ENCODE peak calls at places on chromosomes 7 and 10, in nine cellular contexts. U is stomach; C is tibial artery; M is CD8-positive, alpha-beta T cell; N is psoas muscle; L is endodermal cell; S is astrocyte; R is A549; J is IMR-90. V is an unnamed sample. For H3K4me1, the result is how much of the 10 kb centered on the place peaks cover.

GRCh38 chr7:150852371-150852905 is at the start of gene AOC1:
- DNase-seq in J (no peak), L (peak), N (no peak), M (no peak), R (no peak), U (peak), C (no peak), S (no peak), V (no peak)

GRCh38 chr7:135925205-135925604 is 52.0 kb downstream of the MTPN start:
- DNase-seq in L (no peak), C (no peak), R (no peak), J (peak), U (no peak), M (no peak), S (no peak), N (no peak), V (no peak)

GRCh38 chr10:35219292-35219691 is 92.6 kb downstream of the CREM start:
- DNase-seq in N (no peak), J (no peak), M (no peak), U (no peak), S (peak), C (no peak), R (no peak), L (no peak), V (no peak)

GRCh38 chr10:4062072-4062471 is 277.1 kb upstream of the KLF6 start:
- DNase-seq in C (no peak), R (no peak), J (no peak), N (no peak), S (peak), L (no peak), M (no peak), U (no peak), V (no peak)

GRCh38 chr10:11595395-11595692 is 16.1 kb downstream of the USP6NL start:
- DNase-seq in C (no peak), L (no peak), N (no peak), R (no peak), J (peak), S (peak), U (no peak), M (no peak), V (no peak)

GRCh38 chr7:20598479-20599419 is 16.7 kb upstream of the ABCB5 start:
- DNase-seq in C (no peak), R (peak), N (no peak), U (no peak), M (no peak), L (no peak), S (peak), J (peak), V (no peak)

GRCh38 chr10:131819241-131820072 is 81.4 kb upstream of the PPP2R2D start:
- DNase-seq in R (no peak), M (no peak), U (peak), J (no peak), L (peak), C (no peak), S (no peak), N (peak), V (no peak)

GRCh38 chr7:158583810-158584209 is 3.8 kb downstream of the PTPRN2 start:
- DNase-seq in C (no peak), J (no peak), N (no peak), M (no peak), R (no peak), L (no peak), U (no peak), S (no peak), V (no peak)

GRCh38 chr10:69470463-69471163 is 19.3 kb downstream of the TSPAN15 start:
- DNase-seq in J (no peak), R (no peak), N (no peak), L (no peak), C (no peak), S (no peak), M (no peak), U (no peak), V (no peak)

GRCh38 chr10:58704226-58705200 is 191.8 kb downstream of the BICC1 start:
- DNase-seq in J (peak), C (no peak), R (no peak), S (peak), M (no peak), N (no peak), L (no peak), U (no peak), V (no peak)

GRCh38 chr10:131803863-131804425 is 96.9 kb upstream of the PPP2R2D start:
- DNase-seq in N (no peak), L (peak), M (no peak), C (no peak), U (peak), S (no peak), R (no peak), J (no peak), V (no peak)

GRCh38 chr10:29749150-29749549 is 114.4 kb upstream of the SVIL start:
- DNase-seq in M (no peak), S (no peak), R (no peak), N (no peak), U (no peak), C (no peak), L (no peak), J (no peak), V (no peak)

GRCh38 chr7:116153050-116153449 is 57.3 kb upstream of the TES start:
- DNase-seq in N (no peak), U (no peak), R (no peak), M (no peak), S (no peak), L (no peak), J (no peak), C (no peak), V (no peak)

GRCh38 chr10:9625266-9625776 is 1392.4 kb upstream of the CELF2 start:
- DNase-seq in C (no peak), R (no peak), S (peak), M (no peak), N (no peak), J (peak), L (no peak), U (no peak), V (no peak)

GRCh38 chr10:112687647-112688046 is 240.6 kb downstream of the VTI1A start:
- DNase-seq in N (no peak), M (no peak), S (peak), R (no peak), U (no peak), C (peak), J (peak), L (no peak), V (no peak)

GRCh38 chr10:49593998-49594397 is 16.1 kb upstream of the SLC18A3 start:
- DNase-seq in J (no peak), L (no peak), C (no peak), M (no peak), U (no peak), S (no peak), R (no peak), N (no peak), V (no peak)

GRCh38 chr10:77846718-77847311 is 79.7 kb downstream of the DLG5 start:
- DNase-seq in L (peak), N (peak), C (peak), U (peak), S (peak), J (peak), R (peak), M (peak), V (peak)

GRCh38 chr7:39595102-39595620 is 28.2 kb upstream of the RALA start:
- DNase-seq in C (no peak), M (no peak), S (no peak), R (no peak), J (peak), N (no peak), L (no peak), U (no peak), V (no peak)

GRCh38 chr10:90944759-90945158 is 23.9 kb upstream of the ANKRD1 start:
- DNase-seq in M (no peak), U (no peak), R (no peak), J (no peak), C (no peak), N (no peak), S (no peak), L (no peak), V (no peak)

GRCh38 chr7:143221737-143222136 is at the start of gene TAS2R40:
- DNase-seq in M (no peak), R (no peak), U (no peak), N (no peak), J (no peak), C (no peak), L (no peak), S (no peak), V (no peak)
- H3K4me3 ChIP-seq in M (no peak), R (no peak), U (no peak), N (no peak), J (no peak), C (no peak), L (no peak), S (no peak), V (no peak)

DNA sequence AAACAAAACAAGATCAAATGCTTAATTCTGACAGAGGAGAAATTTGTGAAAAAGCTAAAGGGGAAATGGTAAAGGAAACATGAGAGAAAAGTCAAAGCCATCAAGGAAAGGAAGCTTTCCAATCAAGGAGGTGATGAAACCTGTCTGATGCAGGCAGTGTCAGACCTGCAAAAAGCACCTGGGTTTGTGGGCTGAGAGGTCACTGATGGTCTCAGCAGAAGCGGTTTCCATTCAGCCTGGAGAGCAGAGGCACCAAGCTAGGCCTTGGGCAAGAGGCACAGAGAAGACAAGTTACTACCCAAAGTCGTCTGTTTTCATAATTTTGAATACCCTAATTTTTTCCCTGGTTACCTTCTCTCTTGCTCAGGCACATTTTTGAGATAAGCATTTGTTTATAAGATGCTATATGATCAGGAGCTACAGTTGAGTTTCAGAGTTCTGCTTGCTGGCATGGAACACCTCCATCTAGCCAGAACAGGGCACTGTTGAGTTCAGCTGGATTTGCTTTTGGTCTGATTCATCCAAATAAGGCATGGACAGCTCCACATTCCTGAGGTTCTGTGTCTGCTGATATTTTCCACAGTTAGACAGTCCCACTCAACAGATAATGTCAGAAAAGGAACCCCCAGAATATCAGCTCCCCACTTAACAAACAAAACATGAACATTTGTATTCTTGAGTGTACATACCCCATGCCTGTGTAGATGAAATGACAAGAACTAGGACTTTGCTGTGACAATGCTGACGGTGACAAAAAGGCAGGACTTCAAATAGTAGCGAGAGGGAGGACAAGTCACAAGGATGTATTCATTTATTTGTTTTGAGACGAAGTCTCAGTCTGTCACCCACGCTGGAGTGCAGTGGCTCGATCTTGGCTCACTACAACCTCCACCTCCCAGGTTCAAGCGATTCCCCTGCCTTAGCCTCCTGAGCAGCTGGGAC is 4.9 kb upstream of the PPIA start:
- DNase-seq in S (peak), N (no peak), L (no peak), U (no peak), M (no peak), R (no peak), C (no peak), J (peak), V (no peak)
- TF ChIP-seq CTCF in S (peak), N (no peak), L (no peak), U (no peak), M (no peak), R (no peak), C (no peak), J (peak), V (no peak)

GRCh38 chr7:106110238-106110560 is 1.9 kb downstream of the SYPL1 start:
- DNase-seq in J (no peak), U (no peak), C (no peak), N (no peak), R (no peak), L (no peak), M (no peak), S (no peak), V (no peak)
- H3K4me1 ChIP-seq in J (under half), U (under half), C (under half), N (half or more), R (under half), L (under half), M (half or more), S (under half), V (half or more)

GRCh38 chr10:71650397-71650796 is 69.2 kb downstream of the C10orf105 start:
- DNase-seq in R (no peak), N (no peak), L (no peak), C (no peak), U (no peak), J (no peak), S (no peak), M (no peak), V (no peak)

GRCh38 chr10:71651428-71651827 is 68.2 kb downstream of the C10orf105 start:
- DNase-seq in C (no peak), U (no peak), J (no peak), L (no peak), N (no peak), M (no peak), R (no peak), S (no peak), V (no peak)

GRCh38 chr10:71649631-71650030 is 69.9 kb downstream of the C10orf105 start:
- DNase-seq in M (no peak), N (no peak), S (no peak), C (no peak), L (no peak), R (no peak), J (no peak), U (no peak), V (no peak)

GRCh38 chr10:71648595-71649320 is 70.8 kb downstream of the C10orf105 start:
- DNase-seq in J (no peak), C (no peak), R (no peak), M (no peak), S (no peak), N (no peak), U (no peak), L (no peak), V (no peak)

DNA sequence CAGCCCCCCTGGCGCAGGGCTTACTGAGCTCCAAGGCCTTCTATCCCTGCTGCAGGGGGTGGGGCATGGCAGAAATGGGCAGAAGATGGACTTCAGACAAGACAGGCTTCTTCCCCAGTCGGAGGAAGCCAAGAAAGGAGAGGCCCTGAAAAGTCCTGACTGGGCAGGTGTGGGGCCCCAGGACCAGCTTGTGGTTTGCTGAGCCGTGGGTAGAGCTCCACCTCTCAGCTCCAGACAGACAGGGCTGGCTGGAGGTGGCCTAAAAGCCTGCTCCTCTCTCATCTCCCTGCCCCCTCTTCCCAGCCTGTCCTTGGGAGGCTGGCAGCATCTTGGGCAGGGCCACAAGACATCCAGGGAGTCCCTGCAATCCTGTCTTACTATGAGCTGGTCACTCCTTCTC is 67.6 kb downstream of the C10orf105 start:
- DNase-seq in N (no peak), M (no peak), R (no peak), S (no peak), U (no peak), J (no peak), C (no peak), L (no peak), V (no peak)
- H3K4me3 ChIP-seq in N (no peak), M (no peak), R (no peak), S (no peak), U (no peak), J (no peak), C (no peak), L (no peak), V (no peak)

DNA sequence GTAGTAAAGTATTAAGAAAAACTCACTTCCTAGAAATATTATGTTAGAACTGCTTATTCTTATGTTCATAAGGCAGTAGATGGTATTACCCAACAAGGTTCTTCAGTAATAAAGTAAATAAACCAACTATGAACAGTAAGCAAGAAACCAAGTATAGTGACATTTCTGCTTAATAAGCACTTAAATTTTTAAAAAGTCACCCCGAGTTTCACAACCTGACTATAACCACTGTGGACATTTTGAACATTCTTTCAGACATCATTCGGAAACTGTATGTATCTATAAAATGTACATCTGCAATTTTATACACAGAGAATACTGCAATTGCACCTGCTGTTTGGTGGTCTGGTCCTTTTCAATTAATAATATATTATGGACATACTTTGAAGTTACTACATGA is 1073.6 kb downstream of the XPNPEP1 start:
- DNase-seq in S (no peak), N (no peak), J (no peak), U (no peak), M (no peak), L (no peak), C (no peak), R (no peak), V (no peak)
- TF ChIP-seq CTCF in S (no peak), N (no peak), J (no peak), U (no peak), M (no peak), L (no peak), C (no peak), R (no peak), V (no peak)